ENCODE peak calls at places on chromosomes 5 and 9, in seven cellular contexts. B, K, I, X, Y, J and D are unnamed samples.

GRCh38 chr9:8651126-8651525 is 851.5 kb upstream of the DMAC1 start:
- DNase-seq in B (no peak), K (no peak), I (no peak), X (no peak), Y (no peak), J (no peak), D (no peak)

GRCh38 chr5:132102101-132102701 is 28.6 kb downstream of the CSF2 start:
- DNase-seq in B (no peak), K (no peak), I (no peak), X (no peak), Y (no peak), J (no peak), D (no peak)

GRCh38 chr5:180436275-180436674 is 57.9 kb upstream of the CNOT6 start:
- DNase-seq in B (no peak), K (no peak), I (no peak), X (no peak), Y (no peak), J (no peak), D (no peak)

GRCh38 chr5:176712546-176713297 is 65.4 kb downstream of the TSPAN17 start:
- DNase-seq in B (no peak), K (no peak), I (no peak), X (no peak), Y (no peak), J (no peak), D (no peak)

GRCh38 chr5:67032921-67033664 is 163.5 kb downstream of the CD180 start:
- DNase-seq in B (no peak), K (no peak), I (no peak), X (no peak), Y (no peak), J (no peak), D (no peak)

GRCh38 chr5:147384346-147385193 is 125.3 kb downstream of the DPYSL3 start:
- DNase-seq in B (no peak), K (no peak), I (no peak), X (no peak), Y (no peak), J (no peak), D (no peak)

GRCh38 chr9:107738789-107739188 is 249.2 kb upstream of the KLF4 start:
- DNase-seq in B (no peak), K (peak), I (no peak), X (no peak), Y (no peak), J (no peak), D (no peak)

GRCh38 chr5:107320851-107321250 is 349.9 kb downstream of the EFNA5 start:
- DNase-seq in B (no peak), K (no peak), I (no peak), X (no peak), Y (no peak), J (no peak), D (no peak)